ENCODE peak calls at places on chromosomes 11 and 22, in four cellular contexts. E, F, Z and B are unnamed samples.

GRCh38 chr11:83092488-83093384 is 21.0 kb upstream of the RAB30 start:
- DNase-seq in F (no peak), Z (no peak), E (peak), B (no peak)

GRCh38 chr11:87926250-87926970 is 248.8 kb downstream of the RAB38 start:
- DNase-seq in E (no peak), Z (no peak), F (peak), B (no peak)

GRCh38 chr11:121595717-121596156 is 143.0 kb upstream of the SORL1-AS1 start:
- DNase-seq in F (peak), Z (no peak), E (peak), B (no peak)

GRCh38 chr11:1889941-1890855 is 1.5 kb downstream of the PRR33 start:
- DNase-seq in E (no peak), F (no peak), Z (no peak), B (no peak)

GRCh38 chr11:1129666-1130160 is 28.0 kb upstream of the MUC5AC start:
- DNase-seq in Z (no peak), F (no peak), E (no peak), B (no peak)

GRCh38 chr22:18973264-18974031 is 37.4 kb upstream of the PRODH start:
- DNase-seq in Z (no peak), F (no peak), E (no peak), B (no peak)

GRCh38 chr11:10786451-10786850 is 22.3 kb downstream of the EIF4G2 start:
- DNase-seq in E (no peak), Z (no peak), F (no peak), B (no peak)

GRCh38 chr22:49909476-49910205 is 8.6 kb downstream of the ALG12 start:
- DNase-seq in Z (no peak), F (no peak), E (no peak), B (no peak)

GRCh38 chr11:74418509-74418895 is 20.3 kb upstream of the PGM2L1 start:
- DNase-seq in F (peak), Z (no peak), E (no peak), B (no peak)

GRCh38 chr11:133955945-133956421 is 785 bp downstream of the IGSF9B start:
- DNase-seq in E (no peak), F (no peak), Z (no peak), B (no peak)

GRCh38 chr11:69463181-69463891 is 18.1 kb upstream of the LINC01488 start:
- DNase-seq in E (no peak), F (no peak), Z (no peak), B (no peak)

GRCh38 chr11:94732617-94733292 is 35.4 kb upstream of the AMOTL1 start:
- DNase-seq in E (no peak), F (peak), Z (no peak), B (no peak)

GRCh38 chr22:30370681-30371080 is 13.9 kb downstream of the CCDC157 start:
- DNase-seq in F (no peak), E (no peak), Z (no peak), B (no peak)

GRCh38 chr11:59184876-59185275 is 12.9 kb downstream of the DTX4 start:
- DNase-seq in F (no peak), E (no peak), Z (no peak), B (no peak)

GRCh38 chr22:40512426-40513136 is 123.9 kb downstream of the MRTFA start:
- DNase-seq in F (peak), Z (no peak), E (peak), B (no peak)

GRCh38 chr11:33695051-33695566 is 5.5 kb downstream of the C11orf91 start:
- DNase-seq in F (no peak), E (no peak), Z (no peak), B (no peak)

GRCh38 chr11:70087446-70088167 is 9.5 kb downstream of the ANO1 start:
- DNase-seq in F (no peak), Z (no peak), E (no peak), B (no peak)

GRCh38 chr11:119029069-119029339 is 1.7 kb downstream of the SLC37A4 start:
- DNase-seq in F (no peak), Z (no peak), E (no peak), B (no peak)

GRCh38 chr11:96854425-96854824 is 464.6 kb downstream of the JRKL start:
- DNase-seq in F (no peak), Z (no peak), E (no peak), B (no peak)

GRCh38 chr22:44381761-44382454 is 69.2 kb upstream of the SHISAL1 start:
- DNase-seq in F (no peak), Z (no peak), E (no peak), B (no peak)

GRCh38 chr11:22432331-22433065 is 94.3 kb downstream of the SLC17A6 start:
- DNase-seq in E (no peak), F (no peak), Z (no peak), B (no peak)

GRCh38 chr11:72583616-72584292 is 90.5 kb downstream of the PDE2A start:
- DNase-seq in F (no peak), E (no peak), Z (no peak), B (no peak)

GRCh38 chr11:88231894-88232482 is 56.7 kb upstream of the RAB38 start:
- DNase-seq in E (no peak), F (peak), Z (peak), B (no peak)

GRCh38 chr11:117019871-117020270 is 78.4 kb downstream of the SIK3 start:
- DNase-seq in Z (no peak), F (no peak), E (no peak), B (no peak)

GRCh38 chr22:39178206-39179111 is 26.0 kb upstream of the CBX7 start:
- DNase-seq in F (no peak), Z (no peak), E (no peak), B (no peak)

GRCh38 chr22:24214467-24215285 is 30.2 kb downstream of the GGT5 start:
- DNase-seq in F (no peak), Z (no peak), E (no peak), B (no peak)

DNA sequence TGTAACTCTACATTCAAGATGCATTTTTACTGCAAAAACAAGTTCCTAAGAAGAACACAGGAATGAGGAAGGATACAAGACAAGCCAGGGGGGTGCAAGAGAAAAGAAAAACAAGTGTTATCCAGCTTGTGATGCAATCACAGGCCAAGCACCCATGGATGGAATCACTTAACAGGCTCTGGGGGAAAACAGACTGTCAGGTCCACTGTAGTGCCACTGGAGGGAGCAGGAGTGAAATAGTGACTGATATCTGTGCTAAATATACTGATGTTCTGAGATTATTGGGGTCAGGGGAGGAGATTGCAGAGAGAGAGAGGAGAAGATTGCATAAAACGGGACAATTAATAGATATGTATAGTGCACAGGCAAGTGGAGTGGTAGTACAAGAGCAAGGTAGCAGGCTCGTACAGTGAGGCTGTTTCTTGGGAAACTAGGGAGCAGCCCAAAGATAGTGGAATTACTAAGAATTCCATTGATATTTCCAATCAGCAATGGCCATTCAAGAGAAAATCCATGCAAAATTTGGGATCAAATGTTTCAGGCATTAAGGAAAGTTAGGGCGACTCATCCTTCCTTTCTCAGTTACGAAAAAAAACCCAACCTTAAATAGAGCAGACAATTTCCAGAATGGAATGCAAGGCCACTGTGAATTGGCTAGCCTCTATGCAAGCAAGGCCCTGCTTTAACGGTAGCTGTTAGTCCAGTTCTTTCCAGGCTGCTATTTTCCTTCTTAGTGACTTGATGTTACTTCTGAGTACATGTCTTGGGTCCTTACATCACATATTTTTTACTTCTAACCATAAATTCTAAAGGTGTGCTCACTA is 52.2 kb upstream of the CEP126 start:
- DNase-seq in Z (peak), E (peak), F (peak), B (no peak)
- TF ChIP-seq CTCF in Z (peak), E (no peak), F (peak), B (no peak)

GRCh38 chr11:115321602-115322289 is 182.5 kb downstream of the CADM1 start:
- DNase-seq in Z (no peak), E (no peak), F (peak), B (no peak)
- TF ChIP-seq CTCF in Z (no peak), E (no peak), F (no peak), B (no peak)

DNA sequence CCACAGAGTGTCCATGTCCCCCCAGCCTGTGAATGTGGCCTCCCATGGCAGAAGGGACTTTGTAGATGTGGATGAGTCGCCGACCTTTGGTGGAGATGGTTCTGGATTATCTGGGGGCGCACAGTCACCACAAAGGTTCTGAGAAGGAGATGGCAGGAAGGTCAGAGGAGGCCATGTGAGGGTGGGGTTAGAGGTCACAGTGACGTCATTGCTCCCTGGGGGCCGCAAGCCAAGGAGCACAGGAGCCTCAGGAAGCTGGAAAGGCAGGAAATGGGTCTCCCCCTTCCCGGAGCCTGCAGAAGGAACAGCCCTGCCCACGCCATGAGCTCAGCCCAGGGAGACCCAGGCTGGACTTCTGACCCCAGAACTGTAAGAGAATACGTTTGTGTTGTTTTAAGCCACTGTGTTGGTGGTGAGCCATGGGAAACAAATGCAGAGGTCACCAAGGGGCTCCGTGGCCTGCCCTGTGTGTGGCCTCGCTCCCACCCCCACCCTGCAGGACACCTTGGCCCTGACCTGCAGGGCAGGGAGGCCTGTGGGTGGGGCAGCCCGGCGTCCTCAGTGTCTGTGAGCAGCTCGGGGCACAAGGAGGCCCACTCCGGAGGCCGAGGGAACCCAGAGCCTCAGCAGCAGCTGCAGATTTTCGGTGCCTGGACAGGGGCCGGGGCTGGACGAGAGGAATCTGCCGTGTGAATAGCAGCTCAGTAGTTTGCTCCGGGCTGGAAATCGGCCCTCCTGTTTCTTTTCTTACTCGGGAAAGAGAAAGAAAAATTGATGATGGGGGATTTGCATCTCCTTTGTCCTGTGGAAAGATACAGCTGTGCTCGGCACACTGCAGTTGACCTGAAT is 32.1 kb downstream of the GRAMD4 start:
- DNase-seq in E (no peak), F (no peak), Z (no peak), B (no peak)
- TF ChIP-seq CTCF in E (no peak), F (no peak), Z (no peak), B (no peak)

GRCh38 chr11:6601041-6601461 is 2.4 kb downstream of the RRP8 start:
- DNase-seq in E (no peak), Z (no peak), F (no peak), B (peak)

GRCh38 chr11:6599884-6600390 is 3.5 kb downstream of the RRP8 start:
- DNase-seq in E (no peak), Z (no peak), F (no peak), B (no peak)

GRCh38 chr11:6603287-6604080 is at the start of the genes ILK and RRP8:
- DNase-seq in F (peak), Z (peak), E (peak), B (peak)

GRCh38 chr11:6604081-6604626 is 580 bp downstream of the ILK start:
- DNase-seq in F (peak), Z (peak), E (peak), B (no peak)

GRCh38 chr11:6602096-6602940 is 1.1 kb downstream of the RRP8 start:
- DNase-seq in E (peak), F (no peak), Z (no peak), B (peak)
- TF ChIP-seq CTCF in E (no peak), F (peak), Z (no peak), B (no peak)

GRCh38 chr11:106475181-106475580 is 397.7 kb downstream of the AASDHPPT start:
- DNase-seq in Z (no peak), F (no peak), E (no peak), B (no peak)

GRCh38 chr11:106477776-106478175 is 400.3 kb downstream of the AASDHPPT start:
- DNase-seq in E (no peak), Z (no peak), F (no peak), B (no peak)

GRCh38 chr11:106482920-106483761 is 405.7 kb downstream of the AASDHPPT start:
- DNase-seq in Z (no peak), E (no peak), F (no peak), B (no peak)

DNA sequence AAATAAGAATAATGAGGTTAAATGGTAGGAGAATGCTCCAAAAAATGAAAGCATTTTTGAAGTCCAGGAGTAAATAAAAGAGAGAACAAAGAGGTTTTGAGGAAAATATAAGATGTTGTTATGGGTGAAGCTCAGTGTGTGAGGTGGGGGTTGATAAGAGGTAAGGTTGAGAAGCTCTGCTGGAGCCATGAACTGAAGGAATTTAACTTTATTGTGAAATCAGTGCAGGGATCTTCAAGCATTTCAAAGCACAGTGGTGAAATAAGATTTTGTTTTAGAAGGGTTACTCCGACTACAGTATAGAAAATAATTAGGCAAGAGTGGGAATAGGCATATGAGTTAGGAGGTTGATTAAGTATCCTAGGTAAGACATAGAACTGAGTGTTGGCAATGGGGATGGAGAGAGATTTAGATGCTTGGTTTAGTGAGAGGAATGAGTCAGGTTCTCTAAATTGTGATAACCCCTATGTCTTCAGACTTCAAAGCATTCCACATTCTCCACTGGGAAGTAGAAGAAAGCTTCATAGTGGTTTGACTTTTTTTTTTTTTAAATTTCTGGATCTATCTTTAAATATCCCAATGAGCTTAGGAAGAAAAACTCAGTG is 403.2 kb downstream of the AASDHPPT start:
- DNase-seq in E (no peak), Z (no peak), F (no peak), B (no peak)
- TF ChIP-seq CTCF in E (no peak), Z (no peak), F (no peak), B (no peak)

DNA sequence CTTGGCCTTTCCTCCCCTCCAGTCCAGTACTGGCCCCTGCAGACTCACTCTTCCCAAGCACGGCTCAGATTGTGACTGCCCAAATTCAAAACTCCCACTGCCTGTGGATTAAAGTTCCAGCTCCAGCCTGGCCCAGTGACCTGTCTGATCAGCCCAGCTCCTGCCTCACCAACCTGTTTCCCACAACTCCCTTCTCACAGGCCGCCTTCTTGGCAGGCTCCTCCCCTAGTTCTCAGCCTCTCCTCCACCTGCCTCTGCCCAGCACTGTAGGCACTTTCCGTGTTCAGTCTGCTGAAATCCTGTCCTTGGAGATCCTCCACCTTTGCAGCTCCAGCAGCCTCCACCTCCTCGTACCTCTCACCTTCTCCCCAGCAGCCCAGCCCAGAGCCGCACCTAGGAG is 68.6 kb downstream of the MICAL2 start:
- DNase-seq in Z (no peak), E (no peak), F (no peak), B (no peak)
- TF ChIP-seq CTCF in Z (no peak), E (no peak), F (no peak), B (no peak)

GRCh38 chr11:122755409-122755808 is 82.9 kb upstream of the CRTAM start:
- DNase-seq in Z (no peak), F (no peak), E (no peak), B (no peak)
- TF ChIP-seq CTCF in Z (no peak), F (no peak), E (no peak), B (no peak)

DNA sequence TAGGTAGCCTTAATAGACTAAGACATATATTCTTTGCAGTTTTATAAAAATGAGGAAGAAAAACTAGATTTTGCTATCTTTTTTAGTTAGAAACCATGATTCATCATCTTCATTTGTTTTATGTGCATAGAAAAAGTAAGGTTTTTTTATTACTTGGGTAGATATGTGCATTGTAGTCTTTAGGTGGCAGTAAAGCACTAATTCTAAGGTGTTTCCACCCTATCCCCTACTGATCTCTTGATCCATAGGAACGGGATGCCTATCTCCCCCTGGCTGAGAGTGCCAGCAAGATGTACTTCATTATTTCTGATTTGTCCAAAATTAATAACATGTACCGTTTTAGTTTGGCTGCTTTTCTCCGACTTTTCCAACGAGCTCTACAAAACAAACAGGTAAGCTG is 148.1 kb downstream of the DYNC2H1 start:
- DNase-seq in E (no peak), F (no peak), Z (no peak), B (no peak)
- TF ChIP-seq CTCF in E (no peak), F (peak), Z (peak), B (no peak)